ENCODE peak calls at places on chromosomes 13 and 19, in eight cellular contexts. P is EL; W is IMR-90; F is KBM-7; V is lower leg skin; K is stimulated activated naive CD8-positive, alpha-beta T cell treated with anti-CD3 and anti-CD28 coated beads, Interleukin-15, amount 100 ng/mL, for 72 hours; R is CD4-positive, alpha-beta T cell; C is NCI-H1092. D is an unnamed sample.

GRCh38 chr13:23794267-23795161 is 94.7 kb downstream of the MIPEP start:
- DNase-seq in W (peak), F (no peak), P (peak), R (no peak), C (no peak), K (no peak), V (no peak), D (peak)

GRCh38 chr13:65497265-65497664 is 1732.9 kb downstream of the PCDH9 start:
- DNase-seq in W (peak), P (peak), R (no peak), C (no peak), K (no peak), F (no peak), V (no peak), D (peak)

GRCh38 chr13:35718084-35718483 is 241.6 kb upstream of the MAB21L1 start:
- DNase-seq in F (no peak), R (no peak), K (no peak), V (no peak), C (no peak), P (no peak), W (no peak), D (no peak)

GRCh38 chr19:47637550-47637949 is 28.6 kb downstream of the BICRA start:
- DNase-seq in P (peak), V (no peak), K (no peak), W (no peak), C (no peak), R (no peak), F (peak), D (peak)

GRCh38 chr13:44299544-44299943 is 74.1 kb upstream of the SERP2 start:
- DNase-seq in V (no peak), W (no peak), P (no peak), C (no peak), K (no peak), F (no peak), R (no peak), D (no peak)

GRCh38 chr19:43078311-43078710 is 4.2 kb downstream of the PSG2 start:
- DNase-seq in F (no peak), R (no peak), V (no peak), P (peak), K (no peak), C (no peak), W (peak), D (peak)

GRCh38 chr13:26707122-26708006 is 53.2 kb downstream of the GPR12 start:
- DNase-seq in W (peak), V (no peak), F (peak), C (peak), R (no peak), P (peak), K (peak), D (peak)

GRCh38 chr13:51919531-51919930 is 57.8 kb downstream of the CCDC70 start:
- DNase-seq in R (no peak), W (no peak), C (no peak), F (no peak), K (no peak), P (no peak), V (no peak), D (no peak)

GRCh38 chr13:40120288-40120687 is 464.8 kb downstream of the COG6 start:
- DNase-seq in F (no peak), R (no peak), K (no peak), V (no peak), P (no peak), W (no peak), C (no peak), D (no peak)

GRCh38 chr19:3369337-3370213 is 3.2 kb downstream of the NFIC start:
- DNase-seq in V (no peak), W (peak), R (no peak), K (no peak), F (no peak), P (peak), C (no peak), D (no peak)

GRCh38 chr19:50415661-50416033 is 3.1 kb upstream of the SPIB start:
- DNase-seq in P (no peak), C (no peak), R (no peak), F (peak), K (no peak), W (no peak), V (no peak), D (no peak)

GRCh38 chr13:34733720-34734119 is 208.3 kb upstream of the NBEA start:
- DNase-seq in K (no peak), V (no peak), P (peak), W (no peak), R (no peak), F (no peak), C (no peak), D (peak)

GRCh38 chr13:23020246-23020843 is 160.4 kb upstream of the SGCG start:
- DNase-seq in C (peak), R (peak), F (peak), W (peak), P (peak), K (peak), V (no peak), D (peak)

GRCh38 chr19:43560687-43561086 is 14.6 kb downstream of the XRCC1 start:
- DNase-seq in C (no peak), F (no peak), V (no peak), R (no peak), K (no peak), W (peak), P (peak), D (no peak)

GRCh38 chr13:25179011-25179410 is 6.9 kb upstream of the AMER2 start:
- DNase-seq in C (no peak), P (no peak), R (no peak), W (no peak), V (no peak), K (no peak), F (no peak), D (no peak)

D was measured in GM04503.